ENCODE peak calls at places on chromosomes 16 and 17, in five cellular contexts. One of them, this sample, is unnamed.

GRCh38 chr17:13740692-13741091 is 139.0 kb upstream of the HS3ST3A1 start:
- DNase-seq in heart right ventricle: no peak
- DNase-seq in omental fat pad: no peak
- DNase-seq in uterus: no peak
- DNase-seq in AG04450: no peak
- DNase-seq in this sample: no peak

GRCh38 chr16:37511-37910 is 15.9 kb downstream of the POLR3K start:
- DNase-seq in AG04450: no peak
- DNase-seq in uterus: no peak
- DNase-seq in omental fat pad: no peak
- DNase-seq in heart right ventricle: no peak
- DNase-seq in this sample: no peak

GRCh38 chr17:79353016-79353415 is 257.8 kb downstream of the RBFOX3 start:
- DNase-seq in omental fat pad: no peak
- DNase-seq in AG04450: no peak
- DNase-seq in uterus: no peak
- DNase-seq in heart right ventricle: no peak
- DNase-seq in this sample: no peak

GRCh38 chr16:87125206-87126155 is 191.7 kb downstream of the C16orf95 start:
- DNase-seq in heart right ventricle: no peak
- DNase-seq in omental fat pad: no peak
- DNase-seq in AG04450: no peak
- DNase-seq in uterus: no peak
- DNase-seq in this sample: peak

GRCh38 chr16:35181422-35182030 is 1722.1 kb downstream of the TP53TG3F start:
- DNase-seq in omental fat pad: no peak
- DNase-seq in uterus: no peak
- DNase-seq in AG04450: no peak
- DNase-seq in heart right ventricle: no peak
- DNase-seq in this sample: no peak

GRCh38 chr17:62058611-62059010 is 6.5 kb downstream of the MED13 start:
- DNase-seq in heart right ventricle: no peak
- DNase-seq in omental fat pad: no peak
- DNase-seq in uterus: no peak
- DNase-seq in AG04450: no peak
- DNase-seq in this sample: no peak

GRCh38 chr17:70863436-70864248 is 694.3 kb downstream of the KCNJ2 start:
- DNase-seq in omental fat pad: no peak
- DNase-seq in AG04450: no peak
- DNase-seq in uterus: no peak
- DNase-seq in heart right ventricle: no peak
- DNase-seq in this sample: no peak

GRCh38 chr16:1089822-1090619 is 6.0 kb downstream of the C1QTNF8 start:
- DNase-seq in omental fat pad: peak
- DNase-seq in AG04450: no peak
- DNase-seq in uterus: peak
- DNase-seq in heart right ventricle: peak
- DNase-seq in this sample: no peak

GRCh38 chr16:58345574-58346354 is 46.5 kb upstream of the GINS3 start:
- DNase-seq in AG04450: no peak
- DNase-seq in uterus: no peak
- DNase-seq in omental fat pad: no peak
- DNase-seq in heart right ventricle: no peak
- DNase-seq in this sample: no peak

GRCh38 chr16:84677017-84677803 is 22.6 kb upstream of the USP10 start:
- DNase-seq in heart right ventricle: no peak
- DNase-seq in uterus: no peak
- DNase-seq in AG04450: no peak
- DNase-seq in omental fat pad: no peak
- DNase-seq in this sample: no peak

GRCh38 chr17:7883781-7884386 is 4.7 kb upstream of the CHD3 start:
- DNase-seq in omental fat pad: no peak
- DNase-seq in uterus: no peak
- DNase-seq in heart right ventricle: no peak
- DNase-seq in AG04450: no peak
- DNase-seq in this sample: no peak

GRCh38 chr16:2799852-2800226 is 1.6 kb downstream of the PRSS41 start:
- DNase-seq in AG04450: no peak
- DNase-seq in omental fat pad: no peak
- DNase-seq in uterus: no peak
- DNase-seq in heart right ventricle: no peak
- DNase-seq in this sample: no peak

GRCh38 chr17:44556114-44556853 is 1.0 kb upstream of the FZD2 start:
- DNase-seq in AG04450: no peak
- DNase-seq in omental fat pad: no peak
- DNase-seq in uterus: peak
- DNase-seq in heart right ventricle: peak
- DNase-seq in this sample: peak

GRCh38 chr16:87560428-87561199 is 41.7 kb upstream of the JPH3 start:
- DNase-seq in omental fat pad: no peak
- DNase-seq in uterus: no peak
- DNase-seq in AG04450: no peak
- DNase-seq in heart right ventricle: peak
- DNase-seq in this sample: no peak

GRCh38 chr16:2950773-2951172 is 13.3 kb upstream of the KREMEN2 start:
- DNase-seq in heart right ventricle: no peak
- DNase-seq in AG04450: no peak
- DNase-seq in uterus: no peak
- DNase-seq in omental fat pad: no peak
- DNase-seq in this sample: no peak

GRCh38 chr17:34287858-34288257 is 2.3 kb downstream of the CCL11 start:
- DNase-seq in heart right ventricle: no peak
- DNase-seq in omental fat pad: no peak
- DNase-seq in AG04450: no peak
- DNase-seq in uterus: no peak
- DNase-seq in this sample: no peak

GRCh38 chr17:64318068-64318467 is 55.0 kb upstream of the TEX2 start:
- DNase-seq in uterus: no peak
- DNase-seq in omental fat pad: no peak
- DNase-seq in AG04450: no peak
- DNase-seq in heart right ventricle: no peak
- DNase-seq in this sample: no peak

GRCh38 chr16:81707411-81708321 is 71.4 kb upstream of the PLCG2 start:
- DNase-seq in omental fat pad: no peak
- DNase-seq in AG04450: no peak
- DNase-seq in heart right ventricle: no peak
- DNase-seq in uterus: no peak
- DNase-seq in this sample: no peak

GRCh38 chr17:37826497-37827115 is 81.7 kb upstream of the HNF1B start:
- DNase-seq in heart right ventricle: no peak
- DNase-seq in uterus: no peak
- DNase-seq in AG04450: no peak
- DNase-seq in omental fat pad: no peak
- DNase-seq in this sample: no peak

GRCh38 chr17:68771867-68772515 is 170.8 kb upstream of the FAM20A start:
- DNase-seq in omental fat pad: no peak
- DNase-seq in uterus: no peak
- DNase-seq in heart right ventricle: peak
- DNase-seq in AG04450: peak
- DNase-seq in this sample: no peak

GRCh38 chr16:56191807-56192643 is 736 bp downstream of the GNAO1 start:
- DNase-seq in omental fat pad: no peak
- DNase-seq in AG04450: no peak
- DNase-seq in uterus: no peak
- DNase-seq in heart right ventricle: no peak
- DNase-seq in this sample: no peak

GRCh38 chr17:47204722-47205418 is 4.3 kb upstream of the MYL4 start:
- DNase-seq in uterus: no peak
- DNase-seq in omental fat pad: no peak
- DNase-seq in AG04450: no peak
- DNase-seq in heart right ventricle: peak
- DNase-seq in this sample: no peak

GRCh38 chr17:7992516-7992915 is 9.9 kb upstream of the GUCY2D start:
- DNase-seq in AG04450: no peak
- DNase-seq in omental fat pad: no peak
- DNase-seq in uterus: no peak
- DNase-seq in heart right ventricle: no peak
- DNase-seq in this sample: no peak

GRCh38 chr17:73969956-73970355 is 233.5 kb upstream of the RPL38 start:
- DNase-seq in heart right ventricle: no peak
- DNase-seq in omental fat pad: no peak
- DNase-seq in uterus: no peak
- DNase-seq in AG04450: no peak
- DNase-seq in this sample: no peak

DNA sequence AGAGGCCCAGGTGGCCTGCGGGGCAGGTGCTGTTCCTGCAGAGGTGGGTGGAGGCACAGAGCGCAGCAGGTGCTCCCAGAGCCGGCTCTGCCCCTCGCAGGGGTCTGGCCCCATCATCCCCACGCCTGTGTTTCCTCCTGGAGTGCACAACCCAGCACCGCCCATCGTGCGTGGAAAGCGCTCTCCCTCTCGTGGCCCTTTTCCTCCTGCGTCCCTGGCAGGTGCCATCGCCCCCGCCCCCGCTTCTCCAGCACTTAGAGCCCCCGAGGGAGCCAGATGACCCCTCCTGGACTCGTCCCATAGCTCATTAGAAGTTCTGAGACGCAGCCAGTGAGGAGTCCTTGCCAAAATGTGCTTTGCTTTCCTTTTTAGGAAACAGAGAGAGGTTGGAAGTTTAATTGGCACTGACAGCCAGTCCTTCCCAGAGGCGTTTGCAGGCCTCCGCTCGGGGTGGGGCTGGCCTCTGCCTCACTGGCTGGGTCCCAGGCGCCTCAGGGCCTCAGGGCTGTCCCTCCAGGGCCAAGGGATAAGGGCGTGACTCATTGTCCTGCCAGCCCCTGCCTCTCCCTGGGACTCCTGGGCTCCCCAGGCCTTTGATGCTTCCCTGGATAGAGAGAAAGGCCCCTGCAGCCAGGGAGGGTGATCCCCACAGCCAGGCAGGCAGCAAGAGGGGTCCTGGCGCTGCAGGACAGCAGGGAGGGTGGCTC is 32.2 kb upstream of the CHMP6 start:
- DNase-seq in uterus: peak
- DNase-seq in heart right ventricle: peak
- DNase-seq in AG04450: peak
- DNase-seq in omental fat pad: no peak
- DNase-seq in this sample: no peak
- TF ChIP-seq CTCF in uterus: peak
- TF ChIP-seq CTCF in heart right ventricle: no peak
- TF ChIP-seq CTCF in AG04450: no peak
- TF ChIP-seq CTCF in omental fat pad: no peak
- TF ChIP-seq CTCF in this sample: no peak

GRCh38 chr16:65414284-65414984 is 292.6 kb upstream of the CDH11 start:
- DNase-seq in uterus: no peak
- DNase-seq in AG04450: peak
- DNase-seq in heart right ventricle: no peak
- DNase-seq in omental fat pad: no peak
- DNase-seq in this sample: no peak

GRCh38 chr16:65418435-65418834 is 296.6 kb upstream of the CDH11 start:
- DNase-seq in heart right ventricle: no peak
- DNase-seq in AG04450: no peak
- DNase-seq in uterus: no peak
- DNase-seq in omental fat pad: no peak
- DNase-seq in this sample: no peak

GRCh38 chr16:65413861-65414260 is 292.0 kb upstream of the CDH11 start:
- DNase-seq in AG04450: no peak
- DNase-seq in heart right ventricle: no peak
- DNase-seq in omental fat pad: no peak
- DNase-seq in uterus: no peak
- DNase-seq in this sample: no peak

GRCh38 chr16:65410801-65411200 is 288.9 kb upstream of the CDH11 start:
- DNase-seq in heart right ventricle: no peak
- DNase-seq in omental fat pad: no peak
- DNase-seq in AG04450: peak
- DNase-seq in uterus: no peak
- DNase-seq in this sample: no peak

GRCh38 chr16:65415460-65415859 is 293.6 kb upstream of the CDH11 start:
- DNase-seq in uterus: no peak
- DNase-seq in omental fat pad: no peak
- DNase-seq in heart right ventricle: no peak
- DNase-seq in AG04450: no peak
- DNase-seq in this sample: no peak
- TF ChIP-seq CTCF in uterus: no peak
- TF ChIP-seq CTCF in omental fat pad: no peak
- TF ChIP-seq CTCF in heart right ventricle: no peak
- TF ChIP-seq CTCF in AG04450: no peak
- TF ChIP-seq CTCF in this sample: no peak

GRCh38 chr17:4009164-4009785 is 45.0 kb upstream of the ATP2A3 start:
- DNase-seq in uterus: no peak
- DNase-seq in heart right ventricle: no peak
- DNase-seq in AG04450: no peak
- DNase-seq in omental fat pad: no peak
- DNase-seq in this sample: no peak

GRCh38 chr17:4008496-4009163 is 44.4 kb upstream of the ATP2A3 start:
- DNase-seq in heart right ventricle: no peak
- DNase-seq in AG04450: peak
- DNase-seq in uterus: no peak
- DNase-seq in omental fat pad: no peak
- DNase-seq in this sample: peak

GRCh38 chr17:4007346-4008081 is 43.3 kb upstream of the ATP2A3 start:
- DNase-seq in uterus: no peak
- DNase-seq in omental fat pad: no peak
- DNase-seq in AG04450: no peak
- DNase-seq in heart right ventricle: no peak
- DNase-seq in this sample: no peak

GRCh38 chr17:4006745-4007211 is 42.5 kb upstream of the ATP2A3 start:
- DNase-seq in uterus: no peak
- DNase-seq in heart right ventricle: no peak
- DNase-seq in AG04450: no peak
- DNase-seq in omental fat pad: no peak
- DNase-seq in this sample: no peak

DNA sequence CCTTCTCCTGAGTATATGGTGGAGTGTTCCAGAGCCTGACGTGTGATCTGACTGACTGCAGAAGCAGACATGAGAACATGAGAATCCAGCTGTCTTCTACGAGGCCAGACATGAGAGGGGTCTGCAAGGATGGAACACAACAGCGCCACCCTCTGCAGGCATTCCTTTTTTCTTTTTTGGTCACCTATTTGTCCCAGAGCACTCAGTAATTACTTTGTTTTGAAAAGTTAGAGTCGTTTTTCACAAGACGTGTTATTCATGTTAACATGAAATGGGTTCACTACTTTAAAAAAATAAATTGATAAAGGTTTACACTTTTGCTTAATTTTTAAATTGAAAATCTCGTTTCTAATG is 43.8 kb upstream of the ATP2A3 start:
- DNase-seq in AG04450: no peak
- DNase-seq in omental fat pad: no peak
- DNase-seq in uterus: no peak
- DNase-seq in heart right ventricle: no peak
- DNase-seq in this sample: peak
- TF ChIP-seq CTCF in AG04450: peak
- TF ChIP-seq CTCF in omental fat pad: no peak
- TF ChIP-seq CTCF in uterus: no peak
- TF ChIP-seq CTCF in heart right ventricle: no peak
- TF ChIP-seq CTCF in this sample: no peak

DNA sequence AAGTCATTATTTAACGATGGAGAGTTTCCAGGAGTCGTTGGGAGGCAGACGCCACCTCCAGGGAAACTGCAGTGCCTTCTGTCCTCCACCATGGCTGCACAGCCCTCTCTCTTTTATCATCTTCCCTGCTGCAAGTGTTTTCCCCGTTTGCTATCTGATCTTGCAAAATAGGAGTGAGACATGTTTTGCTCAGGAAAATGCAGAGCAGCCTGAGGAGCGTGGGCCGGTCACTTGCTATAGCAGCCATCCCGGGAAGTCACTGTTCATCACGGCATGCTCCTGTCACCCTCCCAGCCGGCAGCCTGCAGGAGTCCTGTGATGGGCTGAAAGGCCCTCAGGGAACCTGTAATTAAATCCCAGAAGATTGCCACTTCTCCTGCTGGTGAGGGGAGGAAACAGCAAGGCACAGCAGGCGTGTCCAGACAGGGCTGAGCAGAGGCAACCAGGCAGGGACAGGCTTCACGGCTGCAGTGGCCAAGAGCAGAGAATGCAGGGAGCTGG is 143.1 kb downstream of the GSG1L start:
- DNase-seq in AG04450: no peak
- DNase-seq in heart right ventricle: no peak
- DNase-seq in uterus: no peak
- DNase-seq in omental fat pad: no peak
- DNase-seq in this sample: peak
- TF ChIP-seq CTCF in AG04450: peak
- TF ChIP-seq CTCF in heart right ventricle: no peak
- TF ChIP-seq CTCF in uterus: no peak
- TF ChIP-seq CTCF in omental fat pad: no peak
- TF ChIP-seq CTCF in this sample: peak